ENCODE peak calls at places on chromosomes 4 and X, in ten cellular contexts. One of them, this sample, is unnamed.

GRCh38 chrX:133290076-133290475 is 71.9 kb upstream of the TFDP3 start:
- DNase-seq in ecto neural progenitor cell: no peak
- DNase-seq in AG08396: no peak
- DNase-seq in hypothalamus: no peak
- DNase-seq in HL-60: no peak
- DNase-seq in transverse colon: no peak
- DNase-seq in EL: no peak
- DNase-seq in HFFc6: no peak
- DNase-seq in astrocyte: peak; percentile 85
- DNase-seq in effector CD4-positive, alpha-beta T cell: no peak
- DNase-seq in this sample: no peak

GRCh38 chr4:1873291-1873690 is 2.1 kb downstream of the NSD2 start:
- DNase-seq in ecto neural progenitor cell: no peak
- DNase-seq in AG08396: no peak
- DNase-seq in hypothalamus: no peak
- DNase-seq in HL-60: no peak
- DNase-seq in transverse colon: no peak
- DNase-seq in EL: no peak
- DNase-seq in HFFc6: no peak
- DNase-seq in astrocyte: no peak
- DNase-seq in effector CD4-positive, alpha-beta T cell: no peak
- DNase-seq in this sample: no peak

GRCh38 chr4:89682808-89683207 is 154.2 kb downstream of the SNCA start:
- DNase-seq in ecto neural progenitor cell: no peak
- DNase-seq in AG08396: no peak
- DNase-seq in hypothalamus: no peak
- DNase-seq in HL-60: no peak
- DNase-seq in transverse colon: no peak
- DNase-seq in EL: no peak
- DNase-seq in HFFc6: no peak
- DNase-seq in astrocyte: no peak
- DNase-seq in effector CD4-positive, alpha-beta T cell: no peak
- DNase-seq in this sample: no peak

GRCh38 chr4:115986573-115986972 is 873.2 kb upstream of the NDST4 start:
- DNase-seq in ecto neural progenitor cell: no peak
- DNase-seq in AG08396: no peak
- DNase-seq in hypothalamus: no peak
- DNase-seq in HL-60: no peak
- DNase-seq in transverse colon: no peak
- DNase-seq in EL: no peak
- DNase-seq in HFFc6: no peak
- DNase-seq in astrocyte: no peak
- DNase-seq in effector CD4-positive, alpha-beta T cell: no peak
- DNase-seq in this sample: no peak

GRCh38 chr4:4490041-4490440 is 51.8 kb downstream of the STX18 start:
- DNase-seq in ecto neural progenitor cell: no peak
- DNase-seq in AG08396: no peak
- DNase-seq in hypothalamus: no peak
- DNase-seq in HL-60: no peak
- DNase-seq in transverse colon: no peak
- DNase-seq in EL: peak; percentile 15
- DNase-seq in HFFc6: no peak
- DNase-seq in astrocyte: no peak
- DNase-seq in effector CD4-positive, alpha-beta T cell: no peak
- DNase-seq in this sample: no peak

GRCh38 chrX:68589372-68589753 is 58.1 kb upstream of the STARD8 start:
- DNase-seq in ecto neural progenitor cell: no peak
- DNase-seq in AG08396: no peak
- DNase-seq in hypothalamus: no peak
- DNase-seq in HL-60: no peak
- DNase-seq in transverse colon: no peak
- DNase-seq in EL: no peak
- DNase-seq in HFFc6: no peak
- DNase-seq in astrocyte: no peak
- DNase-seq in effector CD4-positive, alpha-beta T cell: no peak
- DNase-seq in this sample: no peak

GRCh38 chrX:17923546-17923945 is 62.4 kb upstream of the RAI2 start:
- DNase-seq in ecto neural progenitor cell: no peak
- DNase-seq in AG08396: no peak
- DNase-seq in hypothalamus: no peak
- DNase-seq in HL-60: no peak
- DNase-seq in transverse colon: no peak
- DNase-seq in EL: peak; percentile 0
- DNase-seq in HFFc6: no peak
- DNase-seq in astrocyte: no peak
- DNase-seq in effector CD4-positive, alpha-beta T cell: no peak
- DNase-seq in this sample: no peak

GRCh38 chr4:155208258-155209054 is at the start of gene NPY2R:
- DNase-seq in ecto neural progenitor cell: peak; percentile 82
- DNase-seq in AG08396: no peak
- DNase-seq in hypothalamus: no peak
- DNase-seq in HL-60: no peak
- DNase-seq in transverse colon: peak; percentile 7
- DNase-seq in EL: no peak
- DNase-seq in HFFc6: no peak
- DNase-seq in astrocyte: no peak
- DNase-seq in effector CD4-positive, alpha-beta T cell: no peak
- DNase-seq in this sample: no peak

GRCh38 chr4:24747234-24747975 is 48.0 kb upstream of the SOD3 start:
- DNase-seq in ecto neural progenitor cell: no peak
- DNase-seq in AG08396: no peak
- DNase-seq in hypothalamus: no peak
- DNase-seq in HL-60: no peak
- DNase-seq in transverse colon: no peak
- DNase-seq in EL: peak; percentile 51
- DNase-seq in HFFc6: peak; percentile 68
- DNase-seq in astrocyte: no peak
- DNase-seq in effector CD4-positive, alpha-beta T cell: no peak
- DNase-seq in this sample: no peak

GRCh38 chrX:826448-826847 is 195.9 kb downstream of the SHOX start:
- DNase-seq in ecto neural progenitor cell: no peak
- DNase-seq in AG08396: no peak
- DNase-seq in hypothalamus: no peak
- DNase-seq in HL-60: no peak
- DNase-seq in transverse colon: no peak
- DNase-seq in EL: peak; percentile 70
- DNase-seq in HFFc6: peak; percentile 58
- DNase-seq in astrocyte: no peak
- DNase-seq in effector CD4-positive, alpha-beta T cell: no peak
- DNase-seq in this sample: no peak

GRCh38 chr4:80335226-80335553 is 340 bp upstream of the CFAP299 start:
- DNase-seq in ecto neural progenitor cell: no peak
- DNase-seq in AG08396: no peak
- DNase-seq in hypothalamus: no peak
- DNase-seq in HL-60: no peak
- DNase-seq in transverse colon: no peak
- DNase-seq in EL: no peak
- DNase-seq in HFFc6: no peak
- DNase-seq in astrocyte: no peak
- DNase-seq in effector CD4-positive, alpha-beta T cell: no peak
- DNase-seq in this sample: no peak

GRCh38 chr4:76420311-76420710 is 630 bp downstream of the CCDC158 start:
- DNase-seq in ecto neural progenitor cell: no peak
- DNase-seq in AG08396: no peak
- DNase-seq in hypothalamus: no peak
- DNase-seq in HL-60: no peak
- DNase-seq in transverse colon: no peak
- DNase-seq in EL: no peak
- DNase-seq in HFFc6: no peak
- DNase-seq in astrocyte: no peak
- DNase-seq in effector CD4-positive, alpha-beta T cell: no peak
- DNase-seq in this sample: no peak

GRCh38 chrX:28946846-28947245 is 359.6 kb downstream of the IL1RAPL1 start:
- DNase-seq in ecto neural progenitor cell: no peak
- DNase-seq in AG08396: no peak
- DNase-seq in hypothalamus: no peak
- DNase-seq in HL-60: no peak
- DNase-seq in transverse colon: no peak
- DNase-seq in EL: no peak
- DNase-seq in HFFc6: no peak
- DNase-seq in astrocyte: peak; percentile 52
- DNase-seq in effector CD4-positive, alpha-beta T cell: no peak
- DNase-seq in this sample: no peak

GRCh38 chr4:108170729-108171540 is 2.2 kb upstream of the LEF1 start:
- DNase-seq in ecto neural progenitor cell: no peak
- DNase-seq in AG08396: no peak
- DNase-seq in hypothalamus: no peak
- DNase-seq in HL-60: no peak
- DNase-seq in transverse colon: no peak
- DNase-seq in EL: no peak
- DNase-seq in HFFc6: no peak
- DNase-seq in astrocyte: no peak
- DNase-seq in effector CD4-positive, alpha-beta T cell: no peak
- DNase-seq in this sample: no peak

GRCh38 chrX:24498975-24499374 is 33.9 kb downstream of the PDK3 start:
- DNase-seq in ecto neural progenitor cell: no peak
- DNase-seq in AG08396: no peak
- DNase-seq in hypothalamus: no peak
- DNase-seq in HL-60: no peak
- DNase-seq in transverse colon: no peak
- DNase-seq in EL: no peak
- DNase-seq in HFFc6: no peak
- DNase-seq in astrocyte: no peak
- DNase-seq in effector CD4-positive, alpha-beta T cell: no peak
- DNase-seq in this sample: no peak

GRCh38 chr4:5455003-5455585 is 253.3 kb downstream of the EVC2 start:
- DNase-seq in ecto neural progenitor cell: no peak
- DNase-seq in AG08396: no peak
- DNase-seq in hypothalamus: no peak
- DNase-seq in HL-60: no peak
- DNase-seq in transverse colon: no peak
- DNase-seq in EL: no peak
- DNase-seq in HFFc6: no peak
- DNase-seq in astrocyte: no peak
- DNase-seq in effector CD4-positive, alpha-beta T cell: no peak
- DNase-seq in this sample: no peak

GRCh38 chr4:119865389-119865788 is 201.3 kb downstream of the MAD2L1 start:
- DNase-seq in ecto neural progenitor cell: no peak
- DNase-seq in AG08396: no peak
- DNase-seq in hypothalamus: no peak
- DNase-seq in HL-60: no peak
- DNase-seq in transverse colon: no peak
- DNase-seq in EL: no peak
- DNase-seq in HFFc6: no peak
- DNase-seq in astrocyte: no peak
- DNase-seq in effector CD4-positive, alpha-beta T cell: no peak
- DNase-seq in this sample: no peak

GRCh38 chr4:85151786-85152185 is 185.3 kb upstream of the WDFY3 start:
- DNase-seq in ecto neural progenitor cell: no peak
- DNase-seq in AG08396: no peak
- DNase-seq in hypothalamus: no peak
- DNase-seq in HL-60: no peak
- DNase-seq in transverse colon: no peak
- DNase-seq in EL: no peak
- DNase-seq in HFFc6: no peak
- DNase-seq in astrocyte: no peak
- DNase-seq in effector CD4-positive, alpha-beta T cell: no peak
- DNase-seq in this sample: no peak

GRCh38 chr4:19776021-19776459 is 475.7 kb upstream of the SLIT2 start:
- DNase-seq in ecto neural progenitor cell: no peak
- DNase-seq in AG08396: peak; percentile 23
- DNase-seq in hypothalamus: no peak
- DNase-seq in HL-60: no peak
- DNase-seq in transverse colon: no peak
- DNase-seq in EL: peak; percentile 92
- DNase-seq in HFFc6: peak; percentile 63
- DNase-seq in astrocyte: peak; percentile 98
- DNase-seq in effector CD4-positive, alpha-beta T cell: no peak
- DNase-seq in this sample: peak; percentile 18

GRCh38 chrX:87572911-87573310 is 55.3 kb downstream of the KLHL4 start:
- DNase-seq in ecto neural progenitor cell: no peak
- DNase-seq in AG08396: no peak
- DNase-seq in hypothalamus: no peak
- DNase-seq in HL-60: no peak
- DNase-seq in transverse colon: no peak
- DNase-seq in EL: no peak
- DNase-seq in HFFc6: no peak
- DNase-seq in astrocyte: peak; percentile 48
- DNase-seq in effector CD4-positive, alpha-beta T cell: no peak
- DNase-seq in this sample: no peak

GRCh38 chrX:27918799-27919198 is 62.5 kb downstream of the DCAF8L1 start:
- DNase-seq in ecto neural progenitor cell: no peak
- DNase-seq in AG08396: no peak
- DNase-seq in hypothalamus: no peak
- DNase-seq in HL-60: no peak
- DNase-seq in transverse colon: peak; percentile 54
- DNase-seq in EL: no peak
- DNase-seq in HFFc6: no peak
- DNase-seq in astrocyte: no peak
- DNase-seq in effector CD4-positive, alpha-beta T cell: no peak
- DNase-seq in this sample: no peak

GRCh38 chr4:143399113-143399949 is 62.7 kb downstream of the GAB1 start:
- DNase-seq in ecto neural progenitor cell: no peak
- DNase-seq in AG08396: no peak
- DNase-seq in hypothalamus: no peak
- DNase-seq in HL-60: no peak
- DNase-seq in transverse colon: no peak
- DNase-seq in EL: peak; percentile 44
- DNase-seq in HFFc6: peak; percentile 49
- DNase-seq in astrocyte: no peak
- DNase-seq in effector CD4-positive, alpha-beta T cell: no peak
- DNase-seq in this sample: no peak

GRCh38 chr4:159358226-159358625 is 255.3 kb downstream of the RAPGEF2 start:
- DNase-seq in ecto neural progenitor cell: no peak
- DNase-seq in AG08396: peak; percentile 69
- DNase-seq in hypothalamus: no peak
- DNase-seq in HL-60: no peak
- DNase-seq in transverse colon: no peak
- DNase-seq in EL: peak; percentile 70
- DNase-seq in HFFc6: peak; percentile 73
- DNase-seq in astrocyte: peak; percentile 83
- DNase-seq in effector CD4-positive, alpha-beta T cell: no peak
- DNase-seq in this sample: no peak

GRCh38 chr4:685681-686218 is 3.2 kb downstream of the SLC49A3 start:
- DNase-seq in ecto neural progenitor cell: no peak
- DNase-seq in AG08396: no peak
- DNase-seq in hypothalamus: no peak
- DNase-seq in HL-60: no peak
- DNase-seq in transverse colon: no peak
- DNase-seq in EL: no peak
- DNase-seq in HFFc6: no peak
- DNase-seq in astrocyte: no peak
- DNase-seq in effector CD4-positive, alpha-beta T cell: no peak
- DNase-seq in this sample: no peak

GRCh38 chr4:6204871-6205583 is 4.7 kb upstream of the JAKMIP1 start:
- DNase-seq in ecto neural progenitor cell: no peak
- DNase-seq in AG08396: no peak
- DNase-seq in hypothalamus: no peak
- DNase-seq in HL-60: no peak
- DNase-seq in transverse colon: no peak
- DNase-seq in EL: no peak
- DNase-seq in HFFc6: no peak
- DNase-seq in astrocyte: no peak
- DNase-seq in effector CD4-positive, alpha-beta T cell: no peak
- DNase-seq in this sample: no peak

This sample was measured in amygdala.